ENCODE peak calls at places on chromosomes 3 and 15, in ten cellular contexts. T is fibroblast of mammary gland, Y is thyroid gland, S is heart right ventricle, X is OCI-LY7, O is foreskin fibroblast, V is LNCaP clone FGC, W is fibroblast of lung, R is lower leg skin, P is coronary artery. A is an unnamed sample.
A peak's percentile ranks its signal among the peaks of the same experiment; 100 is the strongest.

GRCh38 chr3:139289866-139290524 is 53.8 kb upstream of the MRPS22 start:
- DNase-seq in T (no peak), Y (no peak), S (no peak), X (no peak), O (no peak), V (no peak), W (no peak), R (no peak), P (no peak), A (no peak)

GRCh38 chr15:42159381-42160015 is 3.1 kb upstream of the PLA2G4F start:
- DNase-seq in T (no peak), Y (peak; percentile 99), S (peak; percentile 70), X (no peak), O (no peak), V (no peak), W (no peak), R (peak; percentile 89), P (no peak), A (no peak)

GRCh38 chr3:14507757-14508504 is 32.2 kb downstream of the GRIP2 start:
- DNase-seq in T (no peak), Y (no peak), S (no peak), X (no peak), O (no peak), V (no peak), W (no peak), R (peak; percentile 58), P (no peak), A (no peak)

GRCh38 chr3:141740349-141740748 is 2.3 kb downstream of the RNF7 start:
- DNase-seq in T (no peak), Y (no peak), S (no peak), X (no peak), O (no peak), V (no peak), W (no peak), R (no peak), P (no peak), A (no peak)

GRCh38 chr15:28982886-28983285 is 97.1 kb downstream of the APBA2 start:
- DNase-seq in T (no peak), Y (no peak), S (no peak), X (no peak), O (no peak), V (no peak), W (no peak), R (no peak), P (no peak), A (no peak)

GRCh38 chr3:58093573-58094195 is 85.5 kb downstream of the FLNB start:
- DNase-seq in T (peak; percentile 75), Y (no peak), S (no peak), X (no peak), O (peak; percentile 35), V (no peak), W (peak; percentile 88), R (no peak), P (no peak), A (no peak)

GRCh38 chr15:48855501-48856440 is 22.2 kb upstream of the EID1 start:
- DNase-seq in T (peak; percentile 68), Y (peak; percentile 41), S (no peak), X (no peak), O (peak; percentile 77), V (no peak), W (peak; percentile 82), R (no peak), P (no peak), A (no peak)

GRCh38 chr3:59101091-59101738 is 51.4 kb upstream of the CFAP20DC start:
- DNase-seq in T (no peak), Y (no peak), S (no peak), X (no peak), O (peak; percentile 73), V (no peak), W (peak; percentile 64), R (no peak), P (no peak), A (no peak)

GRCh38 chr3:189316296-189317019 is 144.7 kb downstream of the TPRG1 start:
- DNase-seq in T (no peak), Y (peak; percentile 66), S (no peak), X (no peak), O (no peak), V (peak; percentile 83), W (no peak), R (no peak), P (no peak), A (no peak)

GRCh38 chr3:535566-536416 is 339.2 kb downstream of the CHL1 start:
- DNase-seq in T (peak; percentile 22), Y (peak; percentile 72), S (peak; percentile 24), X (no peak), O (peak; percentile 43), V (no peak), W (peak; percentile 10), R (no peak), P (no peak), A (no peak)

GRCh38 chr3:126245811-126246727 is 65.7 kb upstream of the ALDH1L1 start:
- DNase-seq in T (peak; percentile 68), Y (peak; percentile 61), S (peak; percentile 48), X (peak; percentile 66), O (peak; percentile 82), V (no peak), W (peak; percentile 38), R (no peak), P (no peak), A (no peak)

GRCh38 chr15:65371976-65372786 is 5.6 kb downstream of the IGDCC3 start:
- DNase-seq in T (no peak), Y (no peak), S (no peak), X (no peak), O (no peak), V (no peak), W (no peak), R (no peak), P (no peak), A (no peak)

GRCh38 chr15:88118741-88119140 is 137.8 kb downstream of the NTRK3 start:
- DNase-seq in T (no peak), Y (no peak), S (no peak), X (no peak), O (no peak), V (no peak), W (no peak), R (no peak), P (no peak), A (no peak)

GRCh38 chr3:48639944-48640606 is 4.8 kb upstream of the SLC26A6 start:
- DNase-seq in T (no peak), Y (no peak), S (no peak), X (no peak), O (no peak), V (no peak), W (no peak), R (no peak), P (no peak), A (no peak)

GRCh38 chr3:17137321-17137826 is 252.6 kb downstream of the PLCL2 start:
- DNase-seq in T (no peak), Y (no peak), S (no peak), X (no peak), O (no peak), V (no peak), W (no peak), R (peak; percentile 53), P (peak; percentile 50), A (no peak)

GRCh38 chr3:17138246-17139039 is 253.7 kb downstream of the PLCL2 start:
- DNase-seq in T (no peak), Y (no peak), S (no peak), X (no peak), O (no peak), V (no peak), W (no peak), R (no peak), P (no peak), A (no peak)

GRCh38 chr3:17136251-17136721 is 251.5 kb downstream of the PLCL2 start:
- DNase-seq in T (no peak), Y (peak; percentile 25), S (no peak), X (no peak), O (no peak), V (no peak), W (peak; percentile 7), R (peak; percentile 25), P (peak; percentile 71), A (no peak)

GRCh38 chr3:17133637-17134545 is 249.1 kb downstream of the PLCL2 start:
- DNase-seq in T (peak; percentile 35), Y (no peak), S (no peak), X (no peak), O (no peak), V (no peak), W (no peak), R (peak; percentile 75), P (peak; percentile 72), A (no peak)

GRCh38 chr3:17135696-17136095 is 250.9 kb downstream of the PLCL2 start:
- DNase-seq in T (no peak), Y (no peak), S (no peak), X (no peak), O (no peak), V (no peak), W (no peak), R (no peak), P (no peak), A (no peak)
- H3K4me3 ChIP-seq in T (no peak overlapping the region), Y (no peak overlapping the region), S (no peak overlapping the region), X (no peak overlapping the region), O (no peak overlapping the region), V (no peak overlapping the region), W (no peak overlapping the region), R (no peak overlapping the region), P (no peak overlapping the region), A (no peak overlapping the region)

GRCh38 chr3:71006810-71007785 is 576.4 kb downstream of the FOXP1 start:
- DNase-seq in T (peak; percentile 52), Y (peak; percentile 49), S (no peak), X (peak; percentile 74), O (no peak), V (no peak), W (peak; percentile 49), R (no peak), P (no peak), A (no peak)
- TF ChIP-seq CTCF in T (peak; percentile 40), Y (peak; percentile 41), S (peak; percentile 59), X (peak; percentile 95), O (peak; percentile 24), V (peak; percentile 37), W (peak; percentile 31), R (no peak), P (no peak), A (no peak)

DNA sequence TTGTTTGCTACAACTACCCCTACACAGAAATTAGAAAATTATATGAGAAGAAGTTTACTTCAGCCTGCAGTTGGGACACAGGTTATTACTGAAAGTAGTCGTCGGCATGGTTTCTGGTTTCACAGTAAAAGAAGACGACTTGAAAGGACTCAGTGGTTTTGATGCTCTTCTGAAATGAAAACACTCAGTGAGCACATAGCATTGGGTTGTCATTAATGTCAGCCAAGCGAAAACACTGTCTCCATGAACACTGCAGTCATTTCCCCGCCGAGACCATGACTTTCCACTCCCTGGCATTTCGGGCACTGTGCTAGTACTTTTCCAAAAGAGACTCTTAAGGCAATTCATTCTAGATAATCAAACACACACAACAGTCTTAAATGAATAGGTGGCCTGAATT is 69.2 kb upstream of the ICE2 start:
- DNase-seq in T (no peak), Y (peak; percentile 10), S (no peak), X (no peak), O (no peak), V (no peak), W (no peak), R (no peak), P (no peak), A (no peak)
- H3K4me3 ChIP-seq in T (no peak overlapping the region), Y (no peak overlapping the region), S (no peak overlapping the region), X (no peak overlapping the region), O (no peak overlapping the region), V (no peak overlapping the region), W (no peak overlapping the region), R (no peak overlapping the region), P (no peak overlapping the region), A (no peak overlapping the region)

DNA sequence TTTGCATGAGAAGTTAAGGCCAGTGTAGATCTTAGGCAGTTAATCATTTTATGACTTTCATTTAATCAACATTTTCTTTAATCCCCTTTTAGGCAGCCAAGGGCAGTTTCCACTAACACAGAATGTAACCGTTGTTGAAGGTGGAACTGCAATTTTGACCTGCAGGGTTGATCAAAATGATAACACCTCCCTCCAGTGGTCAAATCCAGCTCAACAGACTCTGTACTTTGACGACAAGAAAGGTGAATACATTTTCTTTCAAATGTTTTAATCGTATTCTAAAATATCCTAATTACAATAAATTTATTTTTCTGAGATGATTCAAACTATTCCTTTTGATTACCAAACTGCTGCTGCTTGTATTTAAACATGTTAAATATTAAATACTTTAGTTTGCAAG is 843.2 kb downstream of the CADM2 start:
- DNase-seq in T (no peak), Y (no peak), S (no peak), X (peak; percentile 3), O (peak; percentile 62), V (peak; percentile 21), W (peak; percentile 3), R (no peak), P (no peak), A (no peak)
- TF ChIP-seq CTCF in T (no peak), Y (no peak), S (peak; percentile 44), X (peak; percentile 38), O (no peak), V (peak; percentile 60), W (peak; percentile 53), R (no peak), P (no peak), A (no peak)

A was measured in BJ.